ENCODE peak calls at places on chromosomes 4 and X, in five cellular contexts. Y is ovary, J is BJ, N is cardiac muscle cell, U is A549. P is an unnamed sample.

GRCh38 chr4:66568001-66568400 is 897.7 kb upstream of the EPHA5 start:
- DNase-seq in Y (no peak), J (no peak), N (no peak), U (no peak), P (no peak)

GRCh38 chr4:79852305-79852730 is 220.7 kb downstream of the ANTXR2 start:
- DNase-seq in Y (no peak), J (no peak), N (peak), U (no peak), P (no peak)

GRCh38 chr4:972651-973424 is 531 bp downstream of the DGKQ start:
- DNase-seq in Y (no peak), J (no peak), N (peak), U (peak), P (no peak)

GRCh38 chrX:86295293-86295692 is 147.0 kb downstream of the DACH2 start:
- DNase-seq in Y (no peak), J (no peak), N (no peak), U (no peak), P (no peak)

GRCh38 chrX:51853251-51853650 is 40.2 kb upstream of the MAGED1 start:
- DNase-seq in Y (no peak), J (no peak), N (no peak), U (no peak), P (no peak)

GRCh38 chr4:183304538-183304937 is 15.5 kb downstream of the CLDN22 start:
- DNase-seq in Y (no peak), J (no peak), N (no peak), U (no peak), P (no peak)

GRCh38 chrX:69362889-69363288 is 141.2 kb upstream of the NALF2 start:
- DNase-seq in Y (peak), J (peak), N (peak), U (no peak), P (peak)

GRCh38 chrX:78139160-78140123 is at the start of gene TAF9B:
- DNase-seq in Y (peak), J (peak), N (peak), U (peak), P (peak)

GRCh38 chrX:78800114-78800513 is 52.6 kb downstream of the LPAR4 start:
- DNase-seq in Y (no peak), J (no peak), N (no peak), U (no peak), P (no peak)

GRCh38 chr4:122588453-122589238 is 32.2 kb downstream of the IL21 start:
- DNase-seq in Y (no peak), J (no peak), N (no peak), U (no peak), P (peak)

GRCh38 chrX:123859828-123860505 is at the start of gene XIAP:
- DNase-seq in Y (peak), J (peak), N (peak), U (peak), P (no peak)

GRCh38 chr4:2408401-2408958 is 10.0 kb downstream of the ZFYVE28 start:
- DNase-seq in Y (no peak), J (no peak), N (no peak), U (no peak), P (no peak)

GRCh38 chrX:80578518-80579105 is 158.4 kb downstream of the TENT5D start:
- DNase-seq in Y (no peak), J (no peak), N (peak), U (no peak), P (no peak)

GRCh38 chrX:154411981-154412340 is 622 bp downstream of the TAFAZZIN start:
- DNase-seq in Y (peak), J (no peak), N (peak), U (peak), P (no peak)

GRCh38 chrX:8815460-8816065 is 14.4 kb upstream of the FAM9A start:
- DNase-seq in Y (no peak), J (no peak), N (peak), U (peak), P (no peak)

GRCh38 chrX:149631293-149632165 is at the start of gene TMEM185A:
- DNase-seq in Y (peak), J (no peak), N (peak), U (peak), P (no peak)

GRCh38 chr4:8096690-8097061 is 61.9 kb downstream of the ABLIM2 start:
- DNase-seq in Y (no peak), J (no peak), N (no peak), U (no peak), P (no peak)

GRCh38 chrX:108131471-108131870 is 39.9 kb downstream of the ATG4A start:
- DNase-seq in Y (no peak), J (no peak), N (peak), U (peak), P (no peak)

GRCh38 chrX:118347131-118347530 is 1.2 kb downstream of the WDR44 start:
- DNase-seq in Y (no peak), J (no peak), N (peak), U (no peak), P (no peak)

GRCh38 chr4:742742-743311 is 37.2 kb downstream of the PCGF3 start:
- DNase-seq in Y (peak), J (no peak), N (peak), U (peak), P (no peak)

GRCh38 chr4:151356510-151356909 is 31.1 kb upstream of the SH3D19 start:
- DNase-seq in Y (no peak), J (no peak), N (no peak), U (no peak), P (no peak)

GRCh38 chr4:110629780-110630500 is 7.1 kb upstream of the PITX2 start:
- DNase-seq in Y (no peak), J (no peak), N (no peak), U (no peak), P (no peak)
- H3K4me3 ChIP-seq in Y (no peak), J (no peak), N (no peak), U (no peak), P (no peak)

GRCh38 chrX:139929876-139930275 is 3.0 kb downstream of the ATP11C start:
- DNase-seq in Y (no peak), J (no peak), N (no peak), U (no peak), P (no peak)

GRCh38 chrX:139924696-139925094 is 8.2 kb downstream of the ATP11C start:
- DNase-seq in Y (no peak), J (no peak), N (no peak), U (no peak), P (no peak)

GRCh38 chrX:139920306-139920705 is 12.5 kb downstream of the ATP11C start:
- DNase-seq in Y (no peak), J (no peak), N (peak), U (no peak), P (no peak)

GRCh38 chrX:139924069-139924695 is 8.7 kb downstream of the ATP11C start:
- DNase-seq in Y (no peak), J (no peak), N (peak), U (no peak), P (no peak)
- TF ChIP-seq CTCF in Y (no peak), J (no peak), N (no peak), U (no peak), P (no peak)

DNA sequence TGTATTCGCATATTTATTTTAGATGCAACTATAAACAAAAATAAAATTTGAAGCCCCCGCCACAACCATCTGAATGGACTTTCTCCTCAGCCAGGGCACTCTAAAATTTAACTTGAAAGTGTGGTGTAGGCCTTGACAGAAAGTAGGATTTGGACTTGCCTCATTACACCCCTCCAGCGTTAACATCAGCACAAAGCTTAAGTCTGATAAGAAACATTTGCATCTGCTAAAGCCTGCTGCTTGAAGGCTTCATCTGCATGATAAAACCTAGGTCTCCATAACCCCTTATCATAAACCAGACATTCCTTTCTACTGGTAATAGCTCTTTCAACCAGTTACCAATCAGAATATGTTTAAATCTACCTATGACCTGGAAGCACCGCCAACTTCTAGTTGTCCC is 1046.5 kb downstream of the FAT4 start:
- DNase-seq in Y (no peak), J (no peak), N (no peak), U (no peak), P (no peak)
- H3K4me3 ChIP-seq in Y (no peak), J (no peak), N (no peak), U (no peak), P (no peak)

DNA sequence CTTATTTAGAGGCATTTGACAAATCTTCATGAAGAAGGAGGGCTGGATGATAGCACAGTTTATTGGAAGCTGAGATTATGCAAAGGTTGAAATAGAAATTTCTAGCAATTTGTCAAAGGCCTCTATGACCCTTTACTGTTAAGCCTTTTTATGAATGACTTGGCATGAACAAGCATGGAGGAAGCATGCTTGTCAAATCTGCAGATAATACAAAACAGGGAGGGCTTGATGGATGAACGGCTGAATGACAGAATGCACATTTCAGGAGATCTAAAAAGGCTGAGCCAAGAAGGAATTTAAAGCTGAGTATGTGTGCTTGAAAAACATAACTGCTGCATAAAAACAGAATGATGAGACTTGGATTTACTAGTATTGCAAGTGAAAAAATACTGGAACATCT is 29.1 kb upstream of the UBE2K start:
- DNase-seq in Y (no peak), J (no peak), N (no peak), U (no peak), P (no peak)
- TF ChIP-seq CTCF in Y (no peak), J (no peak), N (no peak), U (no peak), P (no peak)

DNA sequence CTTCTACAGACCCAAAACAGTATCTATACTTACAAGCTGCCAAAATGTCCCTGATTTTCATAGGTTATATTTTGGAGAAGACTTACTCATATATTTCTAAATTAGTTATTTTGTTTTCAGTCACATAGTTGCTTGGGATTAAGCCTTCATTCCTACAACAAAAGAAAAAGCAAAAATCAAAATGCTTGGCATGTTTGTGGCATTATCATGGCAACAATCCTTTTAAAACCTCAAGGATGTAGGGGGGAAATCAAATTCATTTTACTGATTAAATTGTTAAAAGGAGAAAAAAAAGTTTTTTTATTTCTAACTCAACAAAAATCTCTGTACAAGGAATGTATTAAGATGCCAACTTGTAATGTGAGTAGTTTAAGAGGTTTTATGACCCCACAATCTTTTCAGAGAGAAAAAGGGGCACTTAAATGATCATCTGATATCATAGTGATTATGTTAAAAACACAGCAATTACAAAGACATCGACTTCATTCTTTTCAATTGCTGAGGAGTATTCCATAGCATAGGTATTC is 23.5 kb downstream of the TXK start:
- DNase-seq in Y (no peak), J (no peak), N (no peak), U (no peak), P (no peak)
- H3K4me3 ChIP-seq in Y (no peak), J (no peak), N (no peak), U (no peak), P (no peak)

GRCh38 chrX:31663172-31663571 is 591.3 kb upstream of the FTHL17 start:
- DNase-seq in Y (no peak), J (no peak), N (no peak), U (no peak), P (no peak)

GRCh38 chrX:31661280-31661679 is 589.4 kb upstream of the FTHL17 start:
- DNase-seq in Y (no peak), J (no peak), N (no peak), U (no peak), P (no peak)

GRCh38 chrX:31653395-31653794 is 581.6 kb upstream of the FTHL17 start:
- DNase-seq in Y (no peak), J (no peak), N (no peak), U (no peak), P (no peak)

GRCh38 chrX:31656013-31656412 is 584.2 kb upstream of the FTHL17 start:
- DNase-seq in Y (no peak), J (peak), N (peak), U (no peak), P (peak)

DNA sequence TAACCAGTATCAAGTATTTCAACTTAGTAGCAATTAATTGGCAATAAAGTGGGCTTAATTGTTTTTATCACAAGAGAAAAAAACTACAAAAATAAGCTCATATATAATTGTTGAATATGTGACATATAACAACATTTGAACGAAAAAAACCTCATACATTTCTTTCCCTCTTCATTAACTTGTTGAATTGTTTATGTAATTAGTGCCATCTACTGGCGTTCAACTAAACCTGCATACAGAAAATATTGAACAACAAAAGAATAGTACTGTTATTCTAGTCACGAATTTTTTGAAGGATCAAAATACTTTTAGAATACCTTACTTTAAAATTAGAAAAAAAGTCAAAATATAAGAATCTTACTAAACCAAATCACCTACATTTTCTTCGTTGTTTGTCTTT is 586.5 kb upstream of the FTHL17 start:
- DNase-seq in Y (no peak), J (no peak), N (peak), U (no peak), P (peak)
- TF ChIP-seq CTCF in Y (no peak), J (peak), N (peak), U (peak), P (peak)

GRCh38 chrX:10062352-10062751 is 94.4 kb upstream of the CLCN4 start:
- DNase-seq in Y (no peak), J (no peak), N (no peak), U (no peak), P (no peak)
- H3K4me3 ChIP-seq in Y (no peak), J (no peak), N (no peak), U (no peak), P (no peak)

GRCh38 chr4:169008478-169008877 is 1.6 kb downstream of the CBR4 start:
- DNase-seq in Y (no peak), J (no peak), N (no peak), U (no peak), P (no peak)
- TF ChIP-seq CTCF in Y (no peak), J (no peak), N (no peak), U (no peak), P (no peak)

GRCh38 chr4:147682755-147683154 is 1.2 kb downstream of the PRMT9 start:
- DNase-seq in Y (no peak), J (no peak), N (no peak), U (no peak), P (no peak)
- H3K4me3 ChIP-seq in Y (peak), J (no peak), N (peak), U (peak), P (peak)